ENCODE peak calls at places on chromosome 20, in seven cellular contexts. W is BJ, G is fibroblast of lung, L is mesenchymal stem cell, Y is fibroblast of the conjunctiva, S is T-helper 17 cell, X is D341Med. Q is an unnamed sample.

GRCh38 chr20:6829510-6830116 is 62.1 kb downstream of the BMP2 start:
- DNase-seq in G (peak), S (no peak), W (no peak), Y (no peak), X (no peak), L (no peak), Q (peak)

GRCh38 chr20:41030536-41031242 is 2.1 kb downstream of the TOP1 start:
- DNase-seq in X (no peak), L (peak), S (no peak), Y (no peak), G (peak), W (no peak), Q (no peak)

GRCh38 chr20:39282619-39283092 is 320.5 kb downstream of the DHX35 start:
- DNase-seq in W (no peak), L (no peak), S (no peak), Y (no peak), G (no peak), X (no peak), Q (peak)

GRCh38 chr20:775679-776135 is 7.4 kb upstream of the SLC52A3 start:
- DNase-seq in W (no peak), G (no peak), X (no peak), S (no peak), Y (no peak), L (no peak), Q (no peak)

GRCh38 chr20:58130574-58130973 is 97.9 kb downstream of the ANKRD60 start:
- DNase-seq in L (no peak), G (peak), Y (no peak), S (no peak), X (peak), W (no peak), Q (peak)

GRCh38 chr20:33127422-33128097 is 40.4 kb upstream of the BPIFA2 start:
- DNase-seq in G (no peak), L (no peak), X (no peak), S (no peak), Y (no peak), W (no peak), Q (no peak)

GRCh38 chr20:53643031-53643832 is 49.6 kb upstream of the ZNF217 start:
- DNase-seq in X (no peak), L (peak), W (peak), Y (no peak), G (peak), S (peak), Q (no peak)

GRCh38 chr20:39111359-39112195 is 149.4 kb downstream of the DHX35 start:
- DNase-seq in W (no peak), G (no peak), X (no peak), S (no peak), Y (no peak), L (no peak), Q (peak)

GRCh38 chr20:63290677-63291472 is 2.1 kb upstream of the COL20A1 start:
- DNase-seq in Y (no peak), G (peak), L (peak), W (no peak), S (peak), X (peak), Q (no peak)

GRCh38 chr20:62872184-62872862 is 10.7 kb upstream of the TCFL5 start:
- DNase-seq in S (no peak), X (no peak), L (no peak), G (no peak), Y (no peak), W (no peak), Q (no peak)

GRCh38 chr20:4061989-4062388 is 46.6 kb upstream of the RNF24 start:
- DNase-seq in S (no peak), W (no peak), Y (no peak), G (no peak), X (no peak), L (no peak), Q (no peak)

GRCh38 chr20:19757973-19758887 is at the start of gene RIN2:
- DNase-seq in G (peak), X (peak), S (no peak), W (peak), L (peak), Y (peak), Q (peak)

GRCh38 chr20:36582322-36582721 is 8.9 kb downstream of the TGIF2 start:
- DNase-seq in X (no peak), S (no peak), W (no peak), G (no peak), L (no peak), Y (no peak), Q (no peak)

GRCh38 chr20:23234311-23235078 is 116.1 kb upstream of the NXT1 start:
- DNase-seq in L (peak), G (no peak), Y (no peak), X (no peak), S (no peak), W (no peak), Q (no peak)

GRCh38 chr20:23889775-23890187 is 10.2 kb upstream of the CST5 start:
- DNase-seq in G (no peak), L (peak), X (peak), S (peak), W (no peak), Y (peak), Q (peak)

GRCh38 chr20:57514273-57514751 is 10.6 kb downstream of the CTCFL start:
- DNase-seq in S (no peak), L (peak), X (peak), W (no peak), G (peak), Y (peak), Q (peak)

GRCh38 chr20:47969426-47969825 is 184.1 kb upstream of the SULF2 start:
- DNase-seq in G (no peak), S (no peak), Y (no peak), X (no peak), L (no peak), W (no peak), Q (no peak)

GRCh38 chr20:3382836-3383235 is 24.6 kb downstream of the DNAAF9 start:
- DNase-seq in L (no peak), X (no peak), Y (no peak), G (no peak), S (no peak), W (no peak), Q (no peak)

GRCh38 chr20:38137441-38138037 is 27.5 kb downstream of the TGM2 start:
- DNase-seq in W (no peak), L (no peak), X (no peak), S (no peak), G (no peak), Y (no peak), Q (no peak)

GRCh38 chr20:44448753-44449546 is 26.7 kb upstream of the TTPAL start:
- DNase-seq in Y (no peak), W (no peak), X (no peak), S (no peak), L (no peak), G (no peak), Q (no peak)

GRCh38 chr20:32520927-32521203 is 64.3 kb downstream of the NOL4L start:
- DNase-seq in X (no peak), S (no peak), Y (no peak), L (no peak), W (no peak), G (no peak), Q (no peak)

GRCh38 chr20:59515906-59516209 is 88.5 kb upstream of the PHACTR3 start:
- DNase-seq in W (no peak), X (no peak), Y (no peak), S (no peak), L (no peak), G (no peak), Q (no peak)

GRCh38 chr20:56200456-56200855 is 48.1 kb upstream of the MC3R start:
- DNase-seq in S (no peak), G (no peak), W (no peak), Y (no peak), L (peak), X (peak), Q (no peak)

GRCh38 chr20:59320850-59321631 is 20.6 kb downstream of the EDN3 start:
- DNase-seq in W (no peak), Y (no peak), G (no peak), X (no peak), S (no peak), L (no peak), Q (no peak)

GRCh38 chr20:11260611-11261010 is 586.8 kb upstream of the JAG1 start:
- DNase-seq in G (peak), W (no peak), L (peak), X (no peak), S (no peak), Y (no peak), Q (no peak)

GRCh38 chr20:3330046-3330741 is 77.3 kb downstream of the DNAAF9 start:
- DNase-seq in X (no peak), L (no peak), Y (no peak), W (peak), G (no peak), S (no peak), Q (no peak)

GRCh38 chr20:9059931-9060330 is 9.0 kb upstream of the PLCB4 start:
- DNase-seq in L (peak), G (peak), X (no peak), Y (no peak), W (no peak), S (no peak), Q (no peak)

GRCh38 chr20:24364464-24364863 is 105.0 kb upstream of the SYNDIG1 start:
- DNase-seq in Y (no peak), X (no peak), S (no peak), W (no peak), L (no peak), G (no peak), Q (peak)

GRCh38 chr20:39886650-39887190 is 802.3 kb downstream of the MAFB start:
- DNase-seq in G (no peak), L (no peak), X (no peak), S (no peak), Y (no peak), W (no peak), Q (no peak)

GRCh38 chr20:48737463-48738093 is 90.2 kb downstream of the PREX1 start:
- DNase-seq in S (no peak), W (no peak), Y (no peak), L (no peak), G (no peak), X (no peak), Q (no peak)